ENCODE peak calls at places on chromosome 18, in four cellular contexts. N is psoas muscle, J is heart left ventricle, K is GM23338. Q is an unnamed sample.
A peak's percentile ranks its signal among the peaks of the same experiment; 100 is the strongest.

GRCh38 chr18:50590625-50591024 is 30.7 kb downstream of the MAPK4 start:
- DNase-seq in N (no peak), J (no peak), K (no peak), Q (no peak)

GRCh38 chr18:55402731-55403405 is 185.1 kb downstream of the TCF4 start:
- DNase-seq in N (no peak), J (no peak), K (no peak), Q (no peak)

GRCh38 chr18:70296289-70296688 is 7.4 kb downstream of the SOCS6 start:
- DNase-seq in N (peak; percentile 42), J (peak; percentile 42), K (no peak), Q (no peak)

GRCh38 chr18:57207124-57207916 is 60.4 kb downstream of the BOD1L2 start:
- DNase-seq in N (no peak), J (no peak), K (peak; percentile 54), Q (no peak)

GRCh38 chr18:33440011-33440383 is 524 bp downstream of the CCDC178 start:
- DNase-seq in N (peak; percentile 61), J (no peak), K (peak; percentile 82), Q (peak; percentile 87)

GRCh38 chr18:21096760-21097159 is 14.9 kb downstream of the ROCK1 start:
- DNase-seq in N (no peak), J (no peak), K (no peak), Q (no peak)

GRCh38 chr18:60157810-60158209 is 214.8 kb downstream of the MC4R start:
- DNase-seq in N (no peak), J (no peak), K (no peak), Q (no peak)

GRCh38 chr18:31512203-31512764 is 14.3 kb downstream of the DSG2 start:
- DNase-seq in N (no peak), J (no peak), K (no peak), Q (no peak)

GRCh38 chr18:48330016-48330991 is 78.9 kb downstream of the ZBTB7C start:
- DNase-seq in N (no peak), J (no peak), K (no peak), Q (no peak)

GRCh38 chr18:48164096-48164475 is 233.6 kb upstream of the SMAD2 start:
- DNase-seq in N (no peak), J (no peak), K (no peak), Q (no peak)

GRCh38 chr18:36329684-36330434 is 32.3 kb downstream of the FHOD3 start:
- DNase-seq in N (no peak), J (no peak), K (peak; percentile 54), Q (no peak)

GRCh38 chr18:67211646-67212045 is 304.9 kb downstream of the DSEL start:
- DNase-seq in N (no peak), J (no peak), K (no peak), Q (no peak)

GRCh38 chr18:55932675-55933074 is 344.7 kb upstream of the TCF4 start:
- DNase-seq in N (no peak), J (no peak), K (no peak), Q (no peak)

GRCh38 chr18:681985-682384 is 24.5 kb downstream of the TYMS start:
- DNase-seq in N (no peak), J (no peak), K (no peak), Q (no peak)

GRCh38 chr18:44750774-44751173 is 70.1 kb downstream of the SETBP1 start:
- DNase-seq in N (no peak), J (no peak), K (no peak), Q (no peak)

GRCh38 chr18:35513181-35513932 is 15.6 kb upstream of the INO80C start:
- DNase-seq in N (peak; percentile 74), J (peak; percentile 47), K (peak; percentile 34), Q (peak; percentile 95)

GRCh38 chr18:70235478-70235877 is 30.0 kb upstream of the RTTN start:
- DNase-seq in N (no peak), J (no peak), K (no peak), Q (no peak)

GRCh38 chr18:63237911-63238710 is 81.5 kb downstream of the BCL2 start:
- DNase-seq in N (peak; percentile 64), J (peak; percentile 30), K (peak; percentile 77), Q (no peak)

GRCh38 chr18:57854726-57855125 is 51.6 kb upstream of the ATP8B1 start:
- DNase-seq in N (no peak), J (no peak), K (no peak), Q (no peak)

GRCh38 chr18:48007955-48008701 is 77.7 kb upstream of the SMAD2 start:
- DNase-seq in N (peak; percentile 77), J (peak; percentile 76), K (peak; percentile 93), Q (peak; percentile 88)

GRCh38 chr18:76528477-76529432 is 33.7 kb upstream of the ZNF516 start:
- DNase-seq in N (no peak), J (peak; percentile 33), K (peak; percentile 48), Q (no peak)

GRCh38 chr18:2351126-2351850 is 220.0 kb downstream of the METTL4 start:
- DNase-seq in N (no peak), J (no peak), K (no peak), Q (no peak)

GRCh38 chr18:65326831-65327230 is 424.0 kb upstream of the CDH7 start:
- DNase-seq in N (no peak), J (no peak), K (no peak), Q (no peak)

GRCh38 chr18:32072321-32072720 is 19.4 kb upstream of the RNF138 start:
- DNase-seq in N (no peak), J (no peak), K (peak; percentile 16), Q (no peak)

GRCh38 chr18:63961430-63961980 is 8.4 kb upstream of the SERPINB8 start:
- DNase-seq in N (no peak), J (no peak), K (no peak), Q (no peak)

GRCh38 chr18:2979871-2980606 is 32.9 kb downstream of the LPIN2 start:
- DNase-seq in N (no peak), J (no peak), K (no peak), Q (no peak)

DNA sequence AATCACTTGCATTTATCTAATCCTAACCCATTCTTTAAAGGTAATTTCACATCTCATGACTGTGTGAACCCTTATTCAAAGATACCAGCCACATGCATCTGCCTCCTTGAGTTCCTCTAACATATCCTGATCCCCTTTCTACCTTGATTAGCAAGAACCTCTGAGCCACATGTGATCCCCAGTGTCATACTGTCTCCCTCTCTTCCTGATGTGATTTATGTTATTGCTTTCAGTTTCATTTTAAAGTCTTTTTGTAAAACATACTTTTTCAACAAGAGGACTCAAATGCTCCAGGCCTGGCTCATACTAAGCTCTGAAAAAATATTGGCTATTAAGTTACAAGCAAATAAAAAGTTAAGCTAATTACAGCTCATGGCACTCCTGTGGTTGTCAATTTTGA is 470.1 kb downstream of the DLGAP1 start:
- DNase-seq in N (no peak), J (no peak), K (no peak), Q (no peak)
- TF ChIP-seq CTCF in N (no peak), J (no peak), K (no peak), Q (no peak)

GRCh38 chr18:75496151-75496550 is 68.6 kb upstream of the SMIM21 start:
- DNase-seq in N (no peak), J (no peak), K (no peak), Q (no peak)
- TF ChIP-seq CTCF in N (no peak), J (no peak), K (no peak), Q (no peak)

GRCh38 chr18:24878289-24878688 is 417.9 kb downstream of the HRH4 start:
- DNase-seq in N (no peak), J (no peak), K (peak; percentile 61), Q (no peak)
- TF ChIP-seq CTCF in N (peak; percentile 72), J (peak; percentile 63), K (peak; percentile 71), Q (peak; percentile 79)

GRCh38 chr18:28110924-28111323 is 66.0 kb downstream of the CDH2 start:
- DNase-seq in N (no peak), J (no peak), K (peak; percentile 18), Q (no peak)

GRCh38 chr18:28112056-28112470 is 64.9 kb downstream of the CDH2 start:
- DNase-seq in N (no peak), J (no peak), K (no peak), Q (no peak)

GRCh38 chr18:28109781-28110460 is 67.0 kb downstream of the CDH2 start:
- DNase-seq in N (no peak), J (no peak), K (no peak), Q (no peak)

GRCh38 chr18:28108254-28108653 is 68.7 kb downstream of the CDH2 start:
- DNase-seq in N (no peak), J (no peak), K (no peak), Q (no peak)

GRCh38 chr18:28108801-28109200 is 68.1 kb downstream of the CDH2 start:
- DNase-seq in N (no peak), J (no peak), K (no peak), Q (no peak)
- TF ChIP-seq CTCF in N (no peak), J (no peak), K (peak; percentile 16), Q (no peak)

GRCh38 chr18:7601936-7602335 is 34.8 kb downstream of the PTPRM start:
- DNase-seq in N (no peak), J (no peak), K (no peak), Q (no peak)

GRCh38 chr18:7603259-7604000 is 36.3 kb downstream of the PTPRM start:
- DNase-seq in N (no peak), J (no peak), K (peak; percentile 9), Q (no peak)

GRCh38 chr18:7600528-7601248 is 33.6 kb downstream of the PTPRM start:
- DNase-seq in N (no peak), J (no peak), K (no peak), Q (no peak)

GRCh38 chr18:7600036-7600435 is 32.9 kb downstream of the PTPRM start:
- DNase-seq in N (no peak), J (no peak), K (no peak), Q (no peak)

DNA sequence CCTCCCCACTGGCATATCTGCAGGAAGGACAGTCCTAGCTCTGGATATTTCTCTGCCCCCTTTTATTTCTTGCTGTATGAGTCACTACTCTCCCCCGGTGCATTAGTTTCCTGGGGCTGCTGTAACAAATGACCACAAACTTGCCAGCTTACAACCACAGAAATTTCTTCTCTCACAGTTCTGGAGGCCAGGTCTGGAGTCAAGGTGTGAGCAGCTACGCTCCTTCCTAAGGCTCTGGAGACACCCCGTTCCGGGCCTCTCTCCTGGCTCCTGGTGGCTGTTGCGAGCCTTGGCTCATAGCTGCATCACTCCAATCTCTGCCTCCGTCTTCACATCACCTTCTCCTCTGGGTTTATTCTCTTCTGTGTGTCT is 34.1 kb downstream of the PTPRM start:
- DNase-seq in N (no peak), J (no peak), K (peak; percentile 48), Q (no peak)
- TF ChIP-seq CTCF in N (no peak), J (no peak), K (no peak), Q (no peak)

GRCh38 chr18:79353238-79353637 is 42.5 kb upstream of the NFATC1 start:
- DNase-seq in N (no peak), J (no peak), K (peak; percentile 61), Q (no peak)
- TF ChIP-seq CTCF in N (no peak), J (no peak), K (peak; percentile 52), Q (no peak)

DNA sequence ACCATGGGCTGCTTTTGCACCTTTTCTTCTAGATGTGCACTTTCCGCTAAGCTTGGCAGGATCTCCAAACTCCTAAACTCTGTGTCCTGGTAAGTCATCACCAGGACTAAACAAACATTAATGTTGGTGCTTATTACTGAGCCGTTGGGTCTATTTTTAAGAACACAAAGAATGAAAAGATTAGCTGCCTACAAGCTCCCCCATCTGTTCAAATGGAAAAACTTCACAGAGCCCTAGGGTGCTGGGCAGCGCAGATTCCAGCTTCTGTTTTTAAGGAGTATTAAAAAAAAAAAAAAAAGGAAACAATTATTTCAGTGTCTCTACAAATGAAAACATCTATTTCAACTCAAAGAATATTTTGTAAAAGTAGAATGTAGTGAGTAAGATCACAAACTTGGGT is 97.8 kb upstream of the AQP4 start:
- DNase-seq in N (no peak), J (no peak), K (peak; percentile 13), Q (no peak)
- TF ChIP-seq CTCF in N (peak; percentile 24), J (peak; percentile 11), K (peak; percentile 48), Q (peak; percentile 47)